ENCODE peak calls at places on chromosomes 16 and 17, in six cellular contexts. One of them, this sample, is unnamed.

GRCh38 chr17:82528484-82529265 is 9.1 kb downstream of the FOXK2 start:
- DNase-seq in BE2C: peak; percentile 76
- DNase-seq in prostate gland: peak; percentile 86
- DNase-seq in PC-9: peak; percentile 36
- DNase-seq in left ventricle myocardium inferior: peak; percentile 56
- DNase-seq in breast epithelium: peak; percentile 82
- DNase-seq in this sample: peak; percentile 48

GRCh38 chr16:88264641-88265285 is 118.0 kb upstream of the ZNF469 start:
- DNase-seq in breast epithelium: peak; percentile 97
- DNase-seq in PC-9: peak; percentile 93
- DNase-seq in left ventricle myocardium inferior: peak; percentile 93
- DNase-seq in prostate gland: peak; percentile 89
- DNase-seq in BE2C: peak; percentile 74
- DNase-seq in this sample: peak; percentile 98

GRCh38 chr17:38815576-38816193 is 9.4 kb downstream of the CWC25 start:
- DNase-seq in prostate gland: no peak
- DNase-seq in BE2C: no peak
- DNase-seq in breast epithelium: no peak
- DNase-seq in PC-9: no peak
- DNase-seq in left ventricle myocardium inferior: no peak
- DNase-seq in this sample: no peak

GRCh38 chr16:55265926-55266325 is 58.1 kb upstream of the IRX6 start:
- DNase-seq in BE2C: no peak
- DNase-seq in prostate gland: no peak
- DNase-seq in breast epithelium: no peak
- DNase-seq in left ventricle myocardium inferior: no peak
- DNase-seq in PC-9: no peak
- DNase-seq in this sample: no peak

GRCh38 chr16:29831490-29831889 is 11.2 kb downstream of the MVP start:
- DNase-seq in left ventricle myocardium inferior: no peak
- DNase-seq in PC-9: no peak
- DNase-seq in breast epithelium: no peak
- DNase-seq in BE2C: no peak
- DNase-seq in prostate gland: no peak
- DNase-seq in this sample: no peak

GRCh38 chr17:27244481-27245223 is 49.3 kb upstream of the WSB1 start:
- DNase-seq in left ventricle myocardium inferior: peak; percentile 56
- DNase-seq in prostate gland: peak; percentile 78
- DNase-seq in PC-9: peak; percentile 90
- DNase-seq in breast epithelium: peak; percentile 78
- DNase-seq in BE2C: no peak
- DNase-seq in this sample: peak; percentile 95

GRCh38 chr16:13795131-13795530 is 124.8 kb upstream of the ERCC4 start:
- DNase-seq in PC-9: no peak
- DNase-seq in BE2C: no peak
- DNase-seq in left ventricle myocardium inferior: no peak
- DNase-seq in breast epithelium: no peak
- DNase-seq in prostate gland: no peak
- DNase-seq in this sample: no peak

GRCh38 chr17:39306028-39306427 is 80.3 kb upstream of the STAC2 start:
- DNase-seq in prostate gland: no peak
- DNase-seq in left ventricle myocardium inferior: no peak
- DNase-seq in BE2C: no peak
- DNase-seq in PC-9: no peak
- DNase-seq in breast epithelium: no peak
- DNase-seq in this sample: no peak

GRCh38 chr17:52105601-52106000 is 52.9 kb downstream of the CA10 start:
- DNase-seq in breast epithelium: no peak
- DNase-seq in BE2C: no peak
- DNase-seq in left ventricle myocardium inferior: no peak
- DNase-seq in PC-9: no peak
- DNase-seq in prostate gland: no peak
- DNase-seq in this sample: no peak

GRCh38 chr17:81094744-81095607 is 60.0 kb downstream of the BAIAP2 start:
- DNase-seq in breast epithelium: peak; percentile 78
- DNase-seq in BE2C: peak; percentile 77
- DNase-seq in prostate gland: no peak
- DNase-seq in PC-9: peak; percentile 96
- DNase-seq in left ventricle myocardium inferior: no peak
- DNase-seq in this sample: peak; percentile 83

GRCh38 chr17:19720210-19720475 is 3.8 kb upstream of the SLC47A2 start:
- DNase-seq in prostate gland: no peak
- DNase-seq in BE2C: no peak
- DNase-seq in PC-9: no peak
- DNase-seq in left ventricle myocardium inferior: no peak
- DNase-seq in breast epithelium: no peak
- DNase-seq in this sample: no peak

GRCh38 chr17:19717411-19717908 is 1.1 kb upstream of the SLC47A2 start:
- DNase-seq in prostate gland: no peak
- DNase-seq in breast epithelium: no peak
- DNase-seq in PC-9: no peak
- DNase-seq in left ventricle myocardium inferior: no peak
- DNase-seq in BE2C: no peak
- DNase-seq in this sample: no peak

GRCh38 chr17:19718041-19718612 is 1.7 kb upstream of the SLC47A2 start:
- DNase-seq in prostate gland: no peak
- DNase-seq in left ventricle myocardium inferior: no peak
- DNase-seq in BE2C: no peak
- DNase-seq in breast epithelium: no peak
- DNase-seq in PC-9: no peak
- DNase-seq in this sample: no peak

GRCh38 chr17:19719365-19720209 is 3.2 kb upstream of the SLC47A2 start:
- DNase-seq in prostate gland: no peak
- DNase-seq in PC-9: peak; percentile 75
- DNase-seq in left ventricle myocardium inferior: no peak
- DNase-seq in breast epithelium: peak; percentile 50
- DNase-seq in BE2C: no peak
- DNase-seq in this sample: no peak

GRCh38 chr17:19718613-19719364 is 2.4 kb upstream of the SLC47A2 start:
- DNase-seq in breast epithelium: no peak
- DNase-seq in left ventricle myocardium inferior: no peak
- DNase-seq in prostate gland: no peak
- DNase-seq in BE2C: no peak
- DNase-seq in PC-9: no peak
- DNase-seq in this sample: peak; percentile 28
- H3K4me1 ChIP-seq in breast epithelium: no peaks in the 10 kb centered on the region
- H3K4me1 ChIP-seq in left ventricle myocardium inferior: peaks cover 20% of the 10 kb centered on the region
- H3K4me1 ChIP-seq in prostate gland: no peaks in the 10 kb centered on the region
- H3K4me1 ChIP-seq in BE2C: no peaks in the 10 kb centered on the region
- H3K4me1 ChIP-seq in PC-9: peaks cover 87% of the 10 kb centered on the region
- H3K4me1 ChIP-seq in this sample: peaks cover 3% of the 10 kb centered on the region

GRCh38 chr17:412211-413015 is 59.8 kb upstream of the RPH3AL start:
- DNase-seq in PC-9: no peak
- DNase-seq in left ventricle myocardium inferior: no peak
- DNase-seq in breast epithelium: peak; percentile 42
- DNase-seq in prostate gland: peak; percentile 37
- DNase-seq in BE2C: peak; percentile 46
- DNase-seq in this sample: no peak

GRCh38 chr17:416293-417206 is 63.9 kb upstream of the RPH3AL start:
- DNase-seq in left ventricle myocardium inferior: no peak
- DNase-seq in BE2C: no peak
- DNase-seq in prostate gland: no peak
- DNase-seq in breast epithelium: no peak
- DNase-seq in PC-9: no peak
- DNase-seq in this sample: peak; percentile 69

GRCh38 chr17:413016-413350 is 60.4 kb upstream of the RPH3AL start:
- DNase-seq in left ventricle myocardium inferior: no peak
- DNase-seq in prostate gland: no peak
- DNase-seq in breast epithelium: no peak
- DNase-seq in BE2C: no peak
- DNase-seq in PC-9: no peak
- DNase-seq in this sample: no peak

GRCh38 chr17:411416-412120 is 59.0 kb upstream of the RPH3AL start:
- DNase-seq in left ventricle myocardium inferior: no peak
- DNase-seq in PC-9: no peak
- DNase-seq in breast epithelium: no peak
- DNase-seq in BE2C: no peak
- DNase-seq in prostate gland: no peak
- DNase-seq in this sample: no peak

GRCh38 chr17:413706-414440 is 61.3 kb upstream of the RPH3AL start:
- DNase-seq in BE2C: no peak
- DNase-seq in prostate gland: no peak
- DNase-seq in left ventricle myocardium inferior: no peak
- DNase-seq in PC-9: no peak
- DNase-seq in breast epithelium: no peak
- DNase-seq in this sample: no peak
- H3K4me3 ChIP-seq in BE2C: no peak overlapping the region
- H3K4me3 ChIP-seq in prostate gland: no peak overlapping the region
- H3K4me3 ChIP-seq in left ventricle myocardium inferior: no peak overlapping the region
- H3K4me3 ChIP-seq in PC-9: no peak overlapping the region
- H3K4me3 ChIP-seq in breast epithelium: no peak overlapping the region
- H3K4me3 ChIP-seq in this sample: no peak overlapping the region

GRCh38 chr17:57910462-57910861 is 44.8 kb downstream of the CUEDC1 start:
- DNase-seq in BE2C: no peak
- DNase-seq in PC-9: no peak
- DNase-seq in prostate gland: no peak
- DNase-seq in left ventricle myocardium inferior: no peak
- DNase-seq in breast epithelium: no peak
- DNase-seq in this sample: no peak
- H3K4me1 ChIP-seq in BE2C: no peaks in the 10 kb centered on the region
- H3K4me1 ChIP-seq in PC-9: peaks cover 24% of the 10 kb centered on the region
- H3K4me1 ChIP-seq in prostate gland: peaks cover 17% of the 10 kb centered on the region
- H3K4me1 ChIP-seq in left ventricle myocardium inferior: peaks cover 82% of the 10 kb centered on the region
- H3K4me1 ChIP-seq in breast epithelium: no peaks in the 10 kb centered on the region
- H3K4me1 ChIP-seq in this sample: peaks cover 21% of the 10 kb centered on the region

GRCh38 chr16:84093879-84094270 is 22.9 kb downstream of the MBTPS1 start:
- DNase-seq in left ventricle myocardium inferior: no peak
- DNase-seq in PC-9: no peak
- DNase-seq in BE2C: no peak
- DNase-seq in prostate gland: no peak
- DNase-seq in breast epithelium: no peak
- DNase-seq in this sample: no peak

GRCh38 chr16:84096447-84097005 is 20.2 kb downstream of the MBTPS1 start:
- DNase-seq in BE2C: no peak
- DNase-seq in PC-9: no peak
- DNase-seq in prostate gland: peak; percentile 72
- DNase-seq in left ventricle myocardium inferior: no peak
- DNase-seq in breast epithelium: no peak
- DNase-seq in this sample: peak; percentile 53

GRCh38 chr16:84095466-84095865 is 21.3 kb downstream of the MBTPS1 start:
- DNase-seq in breast epithelium: no peak
- DNase-seq in prostate gland: no peak
- DNase-seq in left ventricle myocardium inferior: peak; percentile 47
- DNase-seq in PC-9: no peak
- DNase-seq in BE2C: no peak
- DNase-seq in this sample: no peak

GRCh38 chr16:84103678-84104077 is 13.1 kb downstream of the MBTPS1 start:
- DNase-seq in PC-9: peak; percentile 83
- DNase-seq in prostate gland: no peak
- DNase-seq in breast epithelium: no peak
- DNase-seq in left ventricle myocardium inferior: no peak
- DNase-seq in BE2C: no peak
- DNase-seq in this sample: no peak

DNA sequence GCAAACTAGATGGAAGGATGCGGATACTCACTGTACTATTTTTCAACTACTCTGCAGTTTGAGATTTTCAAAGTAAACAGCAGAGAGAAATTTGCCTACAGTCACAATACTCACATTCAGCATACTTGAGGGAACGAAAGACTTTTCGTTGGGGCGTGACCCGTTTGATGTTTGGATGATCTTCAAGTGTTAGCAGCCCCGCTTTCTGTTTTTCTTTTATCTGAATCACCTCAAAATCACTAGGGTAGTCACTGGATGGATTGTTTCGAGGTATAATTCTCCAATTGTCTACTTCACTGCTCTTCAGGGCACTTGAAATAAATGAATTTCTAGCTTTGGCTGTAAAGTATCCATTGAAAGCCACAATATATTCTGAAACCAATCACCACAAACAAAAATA is 17.8 kb downstream of the MBTPS1 start:
- DNase-seq in left ventricle myocardium inferior: no peak
- DNase-seq in prostate gland: no peak
- DNase-seq in breast epithelium: no peak
- DNase-seq in BE2C: no peak
- DNase-seq in PC-9: no peak
- DNase-seq in this sample: no peak
- H3K4me3 ChIP-seq in left ventricle myocardium inferior: no peak overlapping the region
- H3K4me3 ChIP-seq in prostate gland: no peak overlapping the region
- H3K4me3 ChIP-seq in breast epithelium: no peak overlapping the region
- H3K4me3 ChIP-seq in BE2C: no peak overlapping the region
- H3K4me3 ChIP-seq in PC-9: no peak overlapping the region
- H3K4me3 ChIP-seq in this sample: no peak overlapping the region

GRCh38 chr17:65542067-65542466 is 19.4 kb downstream of the AXIN2 start:
- DNase-seq in PC-9: no peak
- DNase-seq in breast epithelium: no peak
- DNase-seq in left ventricle myocardium inferior: no peak
- DNase-seq in prostate gland: no peak
- DNase-seq in BE2C: no peak
- DNase-seq in this sample: no peak

GRCh38 chr17:65545708-65546523 is 15.5 kb downstream of the AXIN2 start:
- DNase-seq in BE2C: no peak
- DNase-seq in breast epithelium: no peak
- DNase-seq in prostate gland: no peak
- DNase-seq in left ventricle myocardium inferior: peak; percentile 45
- DNase-seq in PC-9: no peak
- DNase-seq in this sample: no peak

GRCh38 chr17:65542595-65542994 is 18.9 kb downstream of the AXIN2 start:
- DNase-seq in prostate gland: no peak
- DNase-seq in PC-9: peak; percentile 97
- DNase-seq in BE2C: no peak
- DNase-seq in left ventricle myocardium inferior: no peak
- DNase-seq in breast epithelium: no peak
- DNase-seq in this sample: no peak

GRCh38 chr17:65546579-65546978 is 14.9 kb downstream of the AXIN2 start:
- DNase-seq in prostate gland: no peak
- DNase-seq in BE2C: no peak
- DNase-seq in left ventricle myocardium inferior: no peak
- DNase-seq in PC-9: no peak
- DNase-seq in breast epithelium: no peak
- DNase-seq in this sample: no peak

GRCh38 chr17:65544658-65545057 is 16.8 kb downstream of the AXIN2 start:
- DNase-seq in left ventricle myocardium inferior: no peak
- DNase-seq in prostate gland: no peak
- DNase-seq in BE2C: no peak
- DNase-seq in breast epithelium: no peak
- DNase-seq in PC-9: peak; percentile 33
- DNase-seq in this sample: no peak
- H3K4me1 ChIP-seq in left ventricle myocardium inferior: peaks cover 63% of the 10 kb centered on the region
- H3K4me1 ChIP-seq in prostate gland: peaks cover 10% of the 10 kb centered on the region
- H3K4me1 ChIP-seq in BE2C: no peaks in the 10 kb centered on the region
- H3K4me1 ChIP-seq in breast epithelium: no peaks in the 10 kb centered on the region
- H3K4me1 ChIP-seq in PC-9: peaks cover 32% of the 10 kb centered on the region
- H3K4me1 ChIP-seq in this sample: peaks cover 36% of the 10 kb centered on the region

This sample was measured in left lung.